ENCODE peak calls at places on chromosomes 11 and 22, in five cellular contexts. V is posterior cingulate gyrus; Y is activated naive CD4-positive, alpha-beta T cell; G is activated T-helper 1 cell treated with Interleukin-2 at 50 U/mL for 16 hours; X is cardiac muscle cell. Q is an unnamed sample.
A peak's percentile ranks its signal among the peaks of the same experiment; 100 is the strongest.

GRCh38 chr22:17084554-17085276 is at the start of gene IL17RA:
- DNase-seq in V (peak; percentile 95), Y (peak; percentile 88), G (peak; percentile 93), X (peak; percentile 91), Q (peak; percentile 87)

GRCh38 chr22:37176464-37177061 is 11.5 kb downstream of the C1QTNF6 start:
- DNase-seq in X (peak; percentile 89), Y (no peak), G (no peak), V (no peak), Q (no peak)

GRCh38 chr11:64094463-64095223 is 58.9 kb downstream of the FLRT1 start:
- DNase-seq in V (no peak), X (peak; percentile 66), G (no peak), Y (no peak), Q (no peak)

GRCh38 chr22:39396156-39396796 is 3.3 kb upstream of the TAB1 start:
- DNase-seq in X (peak; percentile 25), G (no peak), V (peak; percentile 49), Y (no peak), Q (no peak)

GRCh38 chr11:119714189-119714588 is 14.8 kb downstream of the NECTIN1 start:
- DNase-seq in G (no peak), Y (no peak), V (no peak), X (no peak), Q (no peak)

GRCh38 chr11:57641426-57641825 is 8.3 kb downstream of the YPEL4 start:
- DNase-seq in V (no peak), G (no peak), X (peak; percentile 75), Y (no peak), Q (no peak)

GRCh38 chr11:61092908-61093763 is 9.2 kb upstream of the CD5 start:
- DNase-seq in V (no peak), X (no peak), Y (no peak), G (no peak), Q (no peak)

GRCh38 chr11:2975594-2975993 is 16.5 kb downstream of the NAP1L4 start:
- DNase-seq in V (no peak), Y (no peak), X (peak; percentile 44), G (no peak), Q (peak; percentile 11)

GRCh38 chr11:34411786-34412185 is 26.9 kb upstream of the CAT start:
- DNase-seq in V (no peak), G (no peak), X (no peak), Y (no peak), Q (no peak)

GRCh38 chr11:86919557-86920210 is 35.5 kb downstream of the FZD4 start:
- DNase-seq in X (peak; percentile 89), Y (no peak), V (no peak), G (no peak), Q (no peak)

GRCh38 chr22:22362939-22363338 is 118.4 kb downstream of the VPREB1 start:
- DNase-seq in Y (no peak), X (no peak), G (no peak), V (no peak), Q (no peak)

GRCh38 chr22:26196657-26197056 is 27.4 kb downstream of the SEZ6L start:
- DNase-seq in X (no peak), V (no peak), Y (no peak), G (no peak), Q (no peak)

GRCh38 chr11:3341298-3341697 is 37.6 kb downstream of the ZNF195 start:
- DNase-seq in V (no peak), Y (peak; percentile 61), X (peak; percentile 41), G (peak; percentile 39), Q (no peak)

GRCh38 chr11:134361241-134361640 is 29.5 kb downstream of the GLB1L2 start:
- DNase-seq in V (peak; percentile 64), G (no peak), Y (no peak), X (no peak), Q (no peak)

GRCh38 chr11:34926831-34927132 is 10.4 kb downstream of the PDHX start:
- DNase-seq in X (peak; percentile 14), G (no peak), V (no peak), Y (no peak), Q (no peak)

GRCh38 chr22:40237788-40238424 is 60.2 kb downstream of the TNRC6B start:
- DNase-seq in V (no peak), G (no peak), X (no peak), Y (no peak), Q (no peak)

GRCh38 chr22:28171135-28171534 is 252.1 kb upstream of the PITPNB start:
- DNase-seq in V (no peak), X (peak; percentile 52), G (no peak), Y (no peak), Q (no peak)

GRCh38 chr22:31451709-31452571 is 37.7 kb downstream of the EIF4ENIF1 start:
- DNase-seq in Y (no peak), V (no peak), G (no peak), X (peak; percentile 69), Q (no peak)